ENCODE peak calls at places on chromosomes 5 and 9, in four cellular contexts. One of them, this sample, is unnamed.

GRCh38 chr9:93306081-93306480 is 122.1 kb downstream of the WNK2 start:
- DNase-seq in dorsolateral prefrontal cortex: no peak
- DNase-seq in mucosa of gallbladder: no peak
- DNase-seq in stimulated activated CD8-positive, alpha-beta memory T cell treated with anti-CD3 and anti-CD28 coated beads, Interleukin-15, amount 100 ng/mL, for 4 hours: no peak
- DNase-seq in this sample: no peak

GRCh38 chr5:178454308-178454707 is 135.9 kb downstream of the COL23A1 start:
- DNase-seq in stimulated activated CD8-positive, alpha-beta memory T cell treated with anti-CD3 and anti-CD28 coated beads, Interleukin-15, amount 100 ng/mL, for 4 hours: no peak
- DNase-seq in mucosa of gallbladder: no peak
- DNase-seq in dorsolateral prefrontal cortex: no peak
- DNase-seq in this sample: no peak

GRCh38 chr5:60604771-60605170 is 95.2 kb downstream of the DEPDC1B start:
- DNase-seq in mucosa of gallbladder: no peak
- DNase-seq in dorsolateral prefrontal cortex: no peak
- DNase-seq in stimulated activated CD8-positive, alpha-beta memory T cell treated with anti-CD3 and anti-CD28 coated beads, Interleukin-15, amount 100 ng/mL, for 4 hours: no peak
- DNase-seq in this sample: no peak

GRCh38 chr5:14870347-14871083 is 1.1 kb downstream of the ANKH start:
- DNase-seq in stimulated activated CD8-positive, alpha-beta memory T cell treated with anti-CD3 and anti-CD28 coated beads, Interleukin-15, amount 100 ng/mL, for 4 hours: peak
- DNase-seq in dorsolateral prefrontal cortex: peak
- DNase-seq in mucosa of gallbladder: no peak
- DNase-seq in this sample: no peak

GRCh38 chr5:35134278-35135030 is 86.7 kb upstream of the AGXT2 start:
- DNase-seq in stimulated activated CD8-positive, alpha-beta memory T cell treated with anti-CD3 and anti-CD28 coated beads, Interleukin-15, amount 100 ng/mL, for 4 hours: no peak
- DNase-seq in dorsolateral prefrontal cortex: no peak
- DNase-seq in mucosa of gallbladder: no peak
- DNase-seq in this sample: no peak

GRCh38 chr9:126532951-126533910 is 80.5 kb upstream of the LMX1B start:
- DNase-seq in mucosa of gallbladder: no peak
- DNase-seq in stimulated activated CD8-positive, alpha-beta memory T cell treated with anti-CD3 and anti-CD28 coated beads, Interleukin-15, amount 100 ng/mL, for 4 hours: no peak
- DNase-seq in dorsolateral prefrontal cortex: no peak
- DNase-seq in this sample: no peak

GRCh38 chr9:104907278-104907951 is 20.5 kb downstream of the ABCA1 start:
- DNase-seq in dorsolateral prefrontal cortex: no peak
- DNase-seq in mucosa of gallbladder: no peak
- DNase-seq in stimulated activated CD8-positive, alpha-beta memory T cell treated with anti-CD3 and anti-CD28 coated beads, Interleukin-15, amount 100 ng/mL, for 4 hours: no peak
- DNase-seq in this sample: no peak

GRCh38 chr5:174454464-174454863 is 269.9 kb upstream of the MSX2 start:
- DNase-seq in mucosa of gallbladder: no peak
- DNase-seq in dorsolateral prefrontal cortex: no peak
- DNase-seq in stimulated activated CD8-positive, alpha-beta memory T cell treated with anti-CD3 and anti-CD28 coated beads, Interleukin-15, amount 100 ng/mL, for 4 hours: no peak
- DNase-seq in this sample: no peak

GRCh38 chr5:170070556-170071412 is 34.9 kb upstream of the FOXI1 start:
- DNase-seq in dorsolateral prefrontal cortex: no peak
- DNase-seq in mucosa of gallbladder: no peak
- DNase-seq in stimulated activated CD8-positive, alpha-beta memory T cell treated with anti-CD3 and anti-CD28 coated beads, Interleukin-15, amount 100 ng/mL, for 4 hours: no peak
- DNase-seq in this sample: no peak